ENCODE peak calls at places on chromosomes 2 and 18, in eight cellular contexts. U is AG10803, K is Karpas-422, R is fibroblast of lung, P is kidney epithelial cell, L is astrocyte of the cerebellum, T is A549, F is neural progenitor cell. D is an unnamed sample.

GRCh38 chr2:2183717-2184116 is 147.4 kb downstream of the MYT1L start:
- DNase-seq in U (no peak), K (no peak), R (no peak), P (no peak), L (no peak), T (no peak), F (no peak), D (no peak)

GRCh38 chr18:73407506-73407905 is 539.7 kb upstream of the NETO1 start:
- DNase-seq in U (peak), K (no peak), R (peak), P (no peak), L (peak), T (no peak), F (no peak), D (no peak)

GRCh38 chr18:10707294-10707693 is 181.5 kb downstream of the NAPG start:
- DNase-seq in U (no peak), K (no peak), R (no peak), P (no peak), L (no peak), T (no peak), F (no peak), D (no peak)

GRCh38 chr2:186308347-186308746 is 177.7 kb upstream of the ZC3H15 start:
- DNase-seq in U (no peak), K (no peak), R (peak), P (peak), L (no peak), T (no peak), F (no peak), D (no peak)

GRCh38 chr2:26975656-26976055 is 5.2 kb downstream of the MAPRE3 start:
- DNase-seq in U (no peak), K (no peak), R (no peak), P (no peak), L (no peak), T (no peak), F (no peak), D (no peak)

GRCh38 chr2:28228419-28228995 is 164.2 kb upstream of the FOSL2 start:
- DNase-seq in U (peak), K (no peak), R (peak), P (no peak), L (no peak), T (no peak), F (no peak), D (no peak)

GRCh38 chr2:100606740-100607343 is 44.0 kb downstream of the PDCL3 start:
- DNase-seq in U (peak), K (peak), R (peak), P (no peak), L (no peak), T (peak), F (peak), D (no peak)

GRCh38 chr18:32698148-32698547 is 74.7 kb downstream of the KLHL14 start:
- DNase-seq in U (no peak), K (no peak), R (no peak), P (no peak), L (no peak), T (no peak), F (no peak), D (no peak)

GRCh38 chr2:2890901-2891300 is 486.7 kb downstream of the EIPR1 start:
- DNase-seq in U (no peak), K (no peak), R (no peak), P (no peak), L (no peak), T (no peak), F (no peak), D (no peak)

GRCh38 chr2:172239944-172240590 is 137.4 kb upstream of the DLX2 start:
- DNase-seq in U (peak), K (no peak), R (no peak), P (no peak), L (peak), T (no peak), F (no peak), D (no peak)

GRCh38 chr2:12824771-12825363 is 108.1 kb downstream of the TRIB2 start:
- DNase-seq in U (peak), K (no peak), R (peak), P (no peak), L (no peak), T (no peak), F (no peak), D (no peak)

GRCh38 chr2:171563301-171563700 is 41.0 kb downstream of the CYBRD1 start:
- DNase-seq in U (no peak), K (no peak), R (no peak), P (no peak), L (no peak), T (no peak), F (no peak), D (no peak)

GRCh38 chr2:19048593-19049264 is 309.7 kb downstream of the OSR1 start:
- DNase-seq in U (no peak), K (no peak), R (peak), P (no peak), L (no peak), T (peak), F (no peak), D (no peak)

GRCh38 chr2:209340522-209340921 is 83.3 kb upstream of the MAP2 start:
- DNase-seq in U (no peak), K (no peak), R (no peak), P (no peak), L (no peak), T (no peak), F (no peak), D (no peak)

GRCh38 chr2:217820904-217821303 is 181.9 kb downstream of the TNS1 start:
- DNase-seq in U (no peak), K (no peak), R (no peak), P (no peak), L (no peak), T (no peak), F (no peak), D (no peak)

GRCh38 chr18:31176531-31176930 is 13.9 kb upstream of the DSC1 start:
- DNase-seq in U (no peak), K (no peak), R (no peak), P (no peak), L (no peak), T (no peak), F (no peak), D (no peak)

GRCh38 chr18:48452863-48453323 is 43.7 kb upstream of the ZBTB7C start:
- DNase-seq in U (no peak), K (no peak), R (no peak), P (no peak), L (no peak), T (no peak), F (peak), D (no peak)

GRCh38 chr2:234763051-234763909 is 188.5 kb upstream of the SH3BP4 start:
- DNase-seq in U (peak), K (no peak), R (peak), P (peak), L (peak), T (no peak), F (no peak), D (peak)

GRCh38 chr2:64942693-64943092 is 46.5 kb upstream of the SLC1A4 start:
- DNase-seq in U (no peak), K (no peak), R (no peak), P (no peak), L (no peak), T (no peak), F (no peak), D (no peak)

GRCh38 chr18:69898241-69898861 is 49.3 kb downstream of the CD226 start:
- DNase-seq in U (no peak), K (no peak), R (no peak), P (no peak), L (peak), T (no peak), F (no peak), D (no peak)

GRCh38 chr2:204108874-204109295 is 172.3 kb downstream of the ICOS start:
- DNase-seq in U (no peak), K (peak), R (no peak), P (no peak), L (no peak), T (no peak), F (no peak), D (no peak)

GRCh38 chr18:48805826-48806535 is 144.8 kb downstream of the SMAD7 start:
- DNase-seq in U (no peak), K (no peak), R (no peak), P (no peak), L (no peak), T (no peak), F (no peak), D (no peak)

GRCh38 chr2:9778012-9778411 is 65.3 kb upstream of the TAF1B start:
- DNase-seq in U (no peak), K (peak), R (no peak), P (no peak), L (no peak), T (peak), F (no peak), D (no peak)

GRCh38 chr2:7601990-7602389 is 684.8 kb downstream of the RNF144A start:
- DNase-seq in U (no peak), K (no peak), R (no peak), P (no peak), L (no peak), T (no peak), F (no peak), D (no peak)

GRCh38 chr2:33497177-33497787 is 20.8 kb downstream of the RASGRP3 start:
- DNase-seq in U (no peak), K (no peak), R (peak), P (no peak), L (no peak), T (no peak), F (no peak), D (no peak)

GRCh38 chr18:63832470-63832869 is 55.0 kb upstream of the SERPINB2 start:
- DNase-seq in U (peak), K (no peak), R (no peak), P (no peak), L (no peak), T (no peak), F (no peak), D (peak)

GRCh38 chr2:61460168-61460567 is 10.7 kb downstream of the USP34 start:
- DNase-seq in U (peak), K (no peak), R (peak), P (peak), L (no peak), T (no peak), F (no peak), D (peak)

GRCh38 chr18:54946149-54946581 is 13.1 kb downstream of the CCDC68 start:
- DNase-seq in U (no peak), K (no peak), R (peak), P (no peak), L (no peak), T (no peak), F (no peak), D (no peak)

GRCh38 chr18:75003764-75004690 is 204.9 kb downstream of the PTGR3 start:
- DNase-seq in U (no peak), K (no peak), R (no peak), P (no peak), L (no peak), T (no peak), F (no peak), D (no peak)

GRCh38 chr18:24212939-24213338 is 74.1 kb downstream of the CABYR start:
- DNase-seq in U (peak), K (no peak), R (peak), P (peak), L (peak), T (no peak), F (no peak), D (peak)

GRCh38 chr2:8495189-8495855 is 186.5 kb upstream of the ID2 start:
- DNase-seq in U (no peak), K (no peak), R (no peak), P (no peak), L (no peak), T (no peak), F (no peak), D (no peak)

GRCh38 chr2:191263050-191263449 is 17.8 kb downstream of the MYO1B start:
- DNase-seq in U (no peak), K (no peak), R (no peak), P (no peak), L (no peak), T (no peak), F (no peak), D (no peak)

GRCh38 chr2:7825591-7826312 is 856.1 kb upstream of the ID2 start:
- DNase-seq in U (peak), K (no peak), R (no peak), P (peak), L (peak), T (peak), F (no peak), D (no peak)

GRCh38 chr2:158755310-158755709 is 39.8 kb upstream of the DAPL1 start:
- DNase-seq in U (no peak), K (no peak), R (no peak), P (no peak), L (no peak), T (no peak), F (no peak), D (no peak)

GRCh38 chr2:7517122-7517487 is 599.9 kb downstream of the RNF144A start:
- DNase-seq in U (peak), K (no peak), R (no peak), P (no peak), L (no peak), T (no peak), F (no peak), D (no peak)

GRCh38 chr2:113324684-113325160 is 46.0 kb upstream of the PAX8 start:
- DNase-seq in U (peak), K (no peak), R (peak), P (no peak), L (peak), T (peak), F (peak), D (no peak)

GRCh38 chr2:20052872-20053281 is 1.4 kb upstream of the LAPTM4A start:
- DNase-seq in U (peak), K (peak), R (peak), P (no peak), L (peak), T (peak), F (no peak), D (no peak)
- H3K4me3 ChIP-seq in U (peak), K (peak), R (peak), P (peak), L (peak), T (peak), F (peak), D (peak)

DNA sequence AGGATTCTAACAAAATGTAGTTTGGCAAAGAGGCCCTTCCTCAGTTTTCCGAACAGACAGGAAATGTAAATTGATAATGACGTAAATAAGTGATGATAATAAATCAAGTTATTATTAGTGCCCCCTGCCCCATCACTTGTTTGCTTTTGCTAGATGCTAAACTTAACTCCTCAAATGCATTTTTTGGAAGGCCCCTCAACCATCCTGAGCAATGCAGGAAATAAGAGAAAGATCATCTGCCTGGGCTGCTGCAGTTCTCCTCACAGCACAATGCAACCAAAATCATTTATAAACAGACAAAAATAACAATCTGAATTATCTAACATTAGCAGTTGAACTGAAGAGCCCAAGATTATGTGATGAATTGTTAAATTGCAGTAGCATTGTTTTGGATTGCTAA is 62.6 kb upstream of the PSMD14 start:
- DNase-seq in U (no peak), K (peak), R (no peak), P (no peak), L (no peak), T (no peak), F (no peak), D (no peak)
- H3K4me3 ChIP-seq in U (no peak), K (peak), R (no peak), P (no peak), L (no peak), T (peak), F (peak), D (no peak)

GRCh38 chr2:20651731-20652099 is 817 bp upstream of the HS1BP3 start:
- DNase-seq in U (no peak), K (no peak), R (no peak), P (no peak), L (no peak), T (no peak), F (no peak), D (no peak)
- H3K4me3 ChIP-seq in U (peak), K (peak), R (no peak), P (no peak), L (peak), T (peak), F (peak), D (no peak)

GRCh38 chr2:144390424-144391020 is 129.4 kb downstream of the ZEB2 start:
- DNase-seq in U (peak), K (no peak), R (no peak), P (no peak), L (peak), T (no peak), F (no peak), D (no peak)

GRCh38 chr2:144389151-144389929 is 130.6 kb downstream of the ZEB2 start:
- DNase-seq in U (no peak), K (no peak), R (no peak), P (no peak), L (no peak), T (no peak), F (no peak), D (no peak)

DNA sequence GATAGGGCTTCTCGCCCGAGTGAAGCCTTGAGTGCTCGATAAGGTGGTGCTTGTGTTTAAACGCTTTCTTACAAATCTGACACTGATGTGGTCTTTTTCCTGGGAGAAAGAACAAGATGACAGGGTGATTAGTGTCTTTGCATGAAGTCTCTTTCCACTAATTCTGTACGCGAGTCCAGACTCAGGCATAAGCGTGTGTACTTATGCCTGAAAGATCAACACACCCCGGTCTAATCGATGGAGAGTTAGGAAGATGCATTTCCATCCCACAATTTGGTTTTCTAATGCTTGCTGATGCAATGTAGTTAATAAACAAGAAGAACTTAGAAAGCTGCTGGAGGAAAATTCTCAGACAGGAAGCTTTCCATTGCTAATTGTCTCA is 130.0 kb downstream of the ZEB2 start:
- DNase-seq in U (no peak), K (no peak), R (no peak), P (no peak), L (no peak), T (no peak), F (no peak), D (no peak)
- H3K4me3 ChIP-seq in U (no peak), K (no peak), R (no peak), P (no peak), L (no peak), T (no peak), F (no peak), D (no peak)

DNA sequence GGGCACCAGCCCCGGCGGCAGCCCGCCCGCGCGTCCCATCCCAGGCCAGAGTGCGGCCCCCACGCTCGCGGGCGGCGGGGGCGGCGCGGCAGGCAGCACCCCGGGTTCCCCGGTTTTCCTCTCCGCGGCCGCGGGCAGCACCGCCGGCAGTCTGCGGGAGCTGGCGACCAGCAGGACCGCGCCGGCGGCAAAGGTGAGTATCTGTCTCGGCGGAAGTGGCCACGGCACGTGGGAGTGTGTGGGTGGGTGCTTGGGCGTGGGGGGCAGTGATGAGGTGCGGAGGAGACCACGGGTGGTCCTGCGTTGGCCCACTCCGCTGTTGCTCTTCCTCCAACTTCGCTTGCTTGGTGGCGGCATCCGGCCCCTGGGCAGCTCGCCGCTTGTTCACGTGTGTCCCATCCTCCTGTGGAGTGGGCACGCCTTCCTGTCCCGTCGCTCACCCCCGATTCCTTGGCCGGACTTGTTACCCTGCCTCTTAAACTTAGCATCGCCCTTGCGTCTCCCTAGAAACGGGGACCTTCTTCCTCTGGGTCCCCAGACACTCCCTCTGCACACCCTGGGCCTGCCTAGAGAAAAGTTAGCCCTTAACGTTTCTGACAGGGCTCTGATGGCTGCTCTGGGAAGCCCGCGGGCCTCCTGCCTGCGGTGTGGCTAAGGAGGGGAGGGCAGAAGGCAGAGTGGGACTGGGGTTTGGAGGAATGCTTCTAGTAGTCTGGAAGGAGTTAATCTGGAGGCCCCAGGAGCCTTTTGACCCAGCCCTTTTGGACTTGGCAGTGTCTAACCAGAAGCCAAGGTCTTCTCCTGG is 1.1 kb downstream of the SH3RF3 start:
- DNase-seq in U (peak), K (no peak), R (peak), P (no peak), L (no peak), T (no peak), F (peak), D (no peak)
- H3K4me3 ChIP-seq in U (peak), K (no peak), R (peak), P (peak), L (peak), T (no peak), F (peak), D (peak)

GRCh38 chr2:106960633-106961205 is 74.8 kb upstream of the ST6GAL2 start:
- DNase-seq in U (no peak), K (peak), R (no peak), P (no peak), L (no peak), T (no peak), F (peak), D (no peak)
- H3K4me3 ChIP-seq in U (no peak), K (no peak), R (no peak), P (no peak), L (no peak), T (no peak), F (no peak), D (no peak)

GRCh38 chr2:216606551-216607527 is 26.4 kb upstream of the IGFBP2 start:
- DNase-seq in U (no peak), K (peak), R (no peak), P (no peak), L (no peak), T (no peak), F (peak), D (no peak)
- H3K4me3 ChIP-seq in U (no peak), K (peak), R (no peak), P (no peak), L (no peak), T (no peak), F (peak), D (no peak)

DNA sequence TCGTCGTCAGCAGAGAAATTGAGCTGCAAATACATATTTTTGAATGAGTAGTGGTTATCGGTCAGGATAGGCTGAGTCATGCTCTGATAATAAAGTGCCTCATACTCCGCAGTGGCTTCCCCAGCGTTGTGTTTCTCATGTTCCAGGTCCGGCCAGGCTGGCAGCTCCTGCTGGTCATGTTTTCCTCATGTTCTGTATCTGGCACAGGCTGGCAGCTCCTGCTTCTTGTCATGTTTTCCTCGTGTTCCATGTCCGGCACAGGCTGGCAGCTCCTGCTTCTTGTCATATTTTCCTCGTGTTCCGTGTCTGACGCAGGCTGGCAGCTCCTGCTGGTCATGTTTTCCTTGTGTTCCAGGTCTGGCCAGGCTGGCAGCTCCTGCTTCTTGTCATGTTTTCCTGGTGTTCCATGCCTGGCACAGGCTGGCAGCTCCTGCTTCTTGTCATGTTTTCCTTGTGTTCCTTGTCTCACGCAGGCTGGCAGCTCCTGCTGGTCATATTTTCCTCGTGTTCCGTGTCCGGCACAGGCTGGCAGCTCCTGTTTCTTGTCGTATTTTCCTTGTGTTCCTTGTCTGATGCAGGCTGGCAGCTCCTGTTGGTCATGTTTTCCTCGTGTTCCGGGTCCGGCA is 148.9 kb downstream of the ATP9B start:
- DNase-seq in U (no peak), K (no peak), R (no peak), P (no peak), L (no peak), T (no peak), F (no peak), D (no peak)
- H3K4me3 ChIP-seq in U (no peak), K (no peak), R (no peak), P (no peak), L (no peak), T (no peak), F (no peak), D (no peak)

D was measured in BJ.